ENCODE peak calls at places on chromosome 20, in five cellular contexts. One of them, this sample, is unnamed.

GRCh38 chr20:32201296-32201976 is 6.1 kb downstream of the PLAGL2 start:
- DNase-seq in H1: no peak
- DNase-seq in spleen: no peak
- DNase-seq in HCT116: no peak
- DNase-seq in GM12891: no peak
- DNase-seq in this sample: no peak

GRCh38 chr20:46261456-46262253 is 46.6 kb downstream of the CDH22 start:
- DNase-seq in H1: no peak
- DNase-seq in spleen: no peak
- DNase-seq in HCT116: no peak
- DNase-seq in GM12891: no peak
- DNase-seq in this sample: no peak

GRCh38 chr20:32539817-32540675 is 45.1 kb downstream of the NOL4L start:
- DNase-seq in H1: no peak
- DNase-seq in spleen: peak
- DNase-seq in HCT116: no peak
- DNase-seq in GM12891: no peak
- DNase-seq in this sample: no peak

GRCh38 chr20:62808211-62808865 is 3.7 kb downstream of the OGFR start:
- DNase-seq in H1: no peak
- DNase-seq in spleen: peak
- DNase-seq in HCT116: no peak
- DNase-seq in GM12891: peak
- DNase-seq in this sample: no peak

GRCh38 chr20:58039569-58040092 is 188.8 kb downstream of the ANKRD60 start:
- DNase-seq in H1: no peak
- DNase-seq in spleen: peak
- DNase-seq in HCT116: no peak
- DNase-seq in GM12891: no peak
- DNase-seq in this sample: no peak

GRCh38 chr20:21706345-21707195 is 1.1 kb downstream of the PAX1 start:
- DNase-seq in H1: no peak
- DNase-seq in spleen: peak
- DNase-seq in HCT116: no peak
- DNase-seq in GM12891: no peak
- DNase-seq in this sample: no peak

GRCh38 chr20:31570735-31571617 is 34.1 kb upstream of the ID1 start:
- DNase-seq in H1: no peak
- DNase-seq in spleen: peak
- DNase-seq in HCT116: no peak
- DNase-seq in GM12891: no peak
- DNase-seq in this sample: no peak

GRCh38 chr20:13105864-13106457 is 97.2 kb downstream of the SPTLC3 start:
- DNase-seq in H1: no peak
- DNase-seq in spleen: no peak
- DNase-seq in HCT116: peak
- DNase-seq in GM12891: no peak
- DNase-seq in this sample: no peak

GRCh38 chr20:52924411-52925271 is 47.5 kb upstream of the TSHZ2 start:
- DNase-seq in H1: no peak
- DNase-seq in spleen: no peak
- DNase-seq in HCT116: no peak
- DNase-seq in GM12891: no peak
- DNase-seq in this sample: no peak

GRCh38 chr20:59185809-59186208 is 22.2 kb downstream of the ZNF831 start:
- DNase-seq in H1: no peak
- DNase-seq in spleen: no peak
- DNase-seq in HCT116: no peak
- DNase-seq in GM12891: no peak
- DNase-seq in this sample: no peak

GRCh38 chr20:39538317-39538716 is 576.2 kb downstream of the DHX35 start:
- DNase-seq in H1: no peak
- DNase-seq in spleen: no peak
- DNase-seq in HCT116: no peak
- DNase-seq in GM12891: no peak
- DNase-seq in this sample: no peak

GRCh38 chr20:20138301-20139064 is 86.2 kb downstream of the CFAP61 start:
- DNase-seq in H1: no peak
- DNase-seq in spleen: no peak
- DNase-seq in HCT116: no peak
- DNase-seq in GM12891: no peak
- DNase-seq in this sample: no peak

DNA sequence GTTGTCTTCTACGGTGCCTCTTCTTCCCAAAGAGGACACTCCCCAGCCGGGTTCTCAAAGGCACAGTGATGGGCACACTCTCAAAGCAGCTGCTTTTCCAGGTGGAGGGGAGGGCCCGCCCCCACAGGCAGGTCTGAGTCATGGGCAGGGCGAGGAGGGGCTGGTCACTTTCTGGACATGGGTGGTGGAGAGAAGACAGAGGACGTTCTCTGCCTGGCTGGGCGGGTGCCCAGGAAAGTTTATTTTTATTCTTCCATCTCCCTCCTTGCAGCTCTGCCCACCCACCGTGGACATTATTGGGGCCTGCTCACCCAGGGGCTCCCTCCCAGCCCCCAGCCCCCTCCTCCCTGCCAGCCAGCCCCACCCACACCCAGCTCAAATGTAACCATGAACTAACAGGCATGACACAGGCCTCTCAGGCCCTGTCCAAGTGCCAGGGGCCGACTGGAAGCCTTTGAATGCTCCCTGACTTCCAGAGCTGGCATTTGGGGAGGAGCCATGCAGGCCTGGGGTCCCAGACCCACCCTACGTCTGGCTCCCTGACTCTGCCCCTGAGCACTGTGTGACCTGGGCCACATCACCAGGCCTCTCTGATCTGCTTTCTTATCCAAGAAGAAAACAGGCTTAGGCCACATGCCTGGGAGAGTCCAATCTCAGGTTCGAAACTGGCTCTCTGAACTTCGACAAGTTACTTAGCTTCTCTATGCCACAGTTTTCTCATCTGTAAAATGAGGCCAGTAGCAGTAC is 8.0 kb downstream of the TGM2 start:
- DNase-seq in H1: no peak
- DNase-seq in spleen: no peak
- DNase-seq in HCT116: no peak
- DNase-seq in GM12891: no peak
- DNase-seq in this sample: peak
- TF ChIP-seq POLR2AphosphoS5 in H1: no peak
- TF ChIP-seq POLR2AphosphoS5 in spleen: no peak
- TF ChIP-seq POLR2AphosphoS5 in HCT116: no peak
- TF ChIP-seq POLR2AphosphoS5 in GM12891: no peak
- TF ChIP-seq POLR2AphosphoS5 in this sample: peak

GRCh38 chr20:50648651-50649050 is 42.7 kb downstream of the RIPOR3 start:
- DNase-seq in H1: no peak
- DNase-seq in spleen: no peak
- DNase-seq in HCT116: no peak
- DNase-seq in GM12891: no peak
- DNase-seq in this sample: no peak

GRCh38 chr20:50651676-50652075 is 39.7 kb downstream of the RIPOR3 start:
- DNase-seq in H1: no peak
- DNase-seq in spleen: no peak
- DNase-seq in HCT116: no peak
- DNase-seq in GM12891: no peak
- DNase-seq in this sample: no peak

GRCh38 chr20:50652702-50653294 is 38.5 kb downstream of the RIPOR3 start:
- DNase-seq in H1: no peak
- DNase-seq in spleen: no peak
- DNase-seq in HCT116: no peak
- DNase-seq in GM12891: no peak
- DNase-seq in this sample: no peak

GRCh38 chr20:50646483-50646996 is 44.8 kb downstream of the RIPOR3 start:
- DNase-seq in H1: no peak
- DNase-seq in spleen: no peak
- DNase-seq in HCT116: no peak
- DNase-seq in GM12891: no peak
- DNase-seq in this sample: no peak

GRCh38 chr20:50649587-50649986 is 41.8 kb downstream of the RIPOR3 start:
- DNase-seq in H1: no peak
- DNase-seq in spleen: no peak
- DNase-seq in HCT116: no peak
- DNase-seq in GM12891: no peak
- DNase-seq in this sample: no peak
- TF ChIP-seq POLR2AphosphoS5 in H1: no peak
- TF ChIP-seq POLR2AphosphoS5 in spleen: no peak
- TF ChIP-seq POLR2AphosphoS5 in HCT116: no peak
- TF ChIP-seq POLR2AphosphoS5 in GM12891: no peak
- TF ChIP-seq POLR2AphosphoS5 in this sample: no peak

DNA sequence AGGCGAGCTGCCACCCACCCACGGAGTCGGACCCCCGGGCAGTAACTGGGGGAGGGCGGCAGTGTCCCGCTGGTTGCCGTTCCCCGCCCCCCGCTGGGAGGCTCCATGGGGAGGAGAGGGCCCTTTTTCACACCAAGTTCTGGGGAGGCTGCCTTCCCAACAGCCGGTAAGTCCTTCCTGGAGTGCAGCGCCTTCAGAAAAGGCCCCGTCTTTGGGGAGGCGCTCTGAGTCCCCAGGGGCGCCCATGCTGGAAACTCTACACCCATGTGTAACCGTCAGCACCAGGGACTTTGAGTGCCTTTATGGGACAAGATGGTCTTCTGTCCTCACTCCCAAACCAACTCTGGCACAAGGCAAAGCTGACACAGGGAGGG is 435 bp upstream of the SOX18 start:
- DNase-seq in H1: no peak
- DNase-seq in spleen: no peak
- DNase-seq in HCT116: no peak
- DNase-seq in GM12891: no peak
- DNase-seq in this sample: no peak
- TF ChIP-seq POLR2AphosphoS5 in H1: no peak
- TF ChIP-seq POLR2AphosphoS5 in spleen: no peak
- TF ChIP-seq POLR2AphosphoS5 in HCT116: no peak
- TF ChIP-seq POLR2AphosphoS5 in GM12891: no peak
- TF ChIP-seq POLR2AphosphoS5 in this sample: no peak

GRCh38 chr20:7399575-7399974 is 540.7 kb downstream of the HAO1 start:
- DNase-seq in H1: no peak
- DNase-seq in spleen: no peak
- DNase-seq in HCT116: no peak
- DNase-seq in GM12891: no peak
- DNase-seq in this sample: no peak

DNA sequence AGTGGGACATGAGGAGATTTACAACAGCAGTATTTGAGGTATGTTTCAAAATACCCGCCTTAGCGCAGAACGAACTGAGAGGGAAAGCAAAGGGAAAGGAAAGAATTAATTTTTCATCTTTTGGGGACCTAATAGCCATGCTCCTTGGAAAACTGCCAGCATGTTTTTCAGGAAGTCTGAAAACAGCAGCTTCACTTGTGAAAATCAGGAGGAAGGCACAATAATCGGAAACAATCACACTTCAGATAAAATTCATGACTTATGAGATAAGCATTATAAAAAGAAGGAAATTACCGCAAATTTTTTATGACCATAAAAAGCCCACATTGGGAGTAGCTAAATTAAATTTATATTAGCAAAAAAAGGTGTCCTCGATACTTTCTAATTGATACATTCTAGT is 541.1 kb downstream of the HAO1 start:
- DNase-seq in H1: no peak
- DNase-seq in spleen: no peak
- DNase-seq in HCT116: no peak
- DNase-seq in GM12891: no peak
- DNase-seq in this sample: no peak
- TF ChIP-seq POLR2AphosphoS5 in H1: no peak
- TF ChIP-seq POLR2AphosphoS5 in spleen: no peak
- TF ChIP-seq POLR2AphosphoS5 in HCT116: no peak
- TF ChIP-seq POLR2AphosphoS5 in GM12891: no peak
- TF ChIP-seq POLR2AphosphoS5 in this sample: no peak

GRCh38 chr20:10794765-10795164 is 121.0 kb upstream of the JAG1 start:
- DNase-seq in H1: no peak
- DNase-seq in spleen: no peak
- DNase-seq in HCT116: no peak
- DNase-seq in GM12891: no peak
- DNase-seq in this sample: no peak

GRCh38 chr20:10790013-10790412 is 116.2 kb upstream of the JAG1 start:
- DNase-seq in H1: no peak
- DNase-seq in spleen: no peak
- DNase-seq in HCT116: no peak
- DNase-seq in GM12891: no peak
- DNase-seq in this sample: no peak

GRCh38 chr20:10793741-10794140 is 119.9 kb upstream of the JAG1 start:
- DNase-seq in H1: no peak
- DNase-seq in spleen: no peak
- DNase-seq in HCT116: no peak
- DNase-seq in GM12891: no peak
- DNase-seq in this sample: peak

GRCh38 chr20:10789386-10789785 is 115.6 kb upstream of the JAG1 start:
- DNase-seq in H1: no peak
- DNase-seq in spleen: no peak
- DNase-seq in HCT116: peak
- DNase-seq in GM12891: no peak
- DNase-seq in this sample: no peak

GRCh38 chr20:10792291-10792690 is 118.5 kb upstream of the JAG1 start:
- DNase-seq in H1: no peak
- DNase-seq in spleen: no peak
- DNase-seq in HCT116: no peak
- DNase-seq in GM12891: no peak
- DNase-seq in this sample: no peak
- TF ChIP-seq POLR2AphosphoS5 in H1: no peak
- TF ChIP-seq POLR2AphosphoS5 in spleen: no peak
- TF ChIP-seq POLR2AphosphoS5 in HCT116: no peak
- TF ChIP-seq POLR2AphosphoS5 in GM12891: no peak
- TF ChIP-seq POLR2AphosphoS5 in this sample: no peak

DNA sequence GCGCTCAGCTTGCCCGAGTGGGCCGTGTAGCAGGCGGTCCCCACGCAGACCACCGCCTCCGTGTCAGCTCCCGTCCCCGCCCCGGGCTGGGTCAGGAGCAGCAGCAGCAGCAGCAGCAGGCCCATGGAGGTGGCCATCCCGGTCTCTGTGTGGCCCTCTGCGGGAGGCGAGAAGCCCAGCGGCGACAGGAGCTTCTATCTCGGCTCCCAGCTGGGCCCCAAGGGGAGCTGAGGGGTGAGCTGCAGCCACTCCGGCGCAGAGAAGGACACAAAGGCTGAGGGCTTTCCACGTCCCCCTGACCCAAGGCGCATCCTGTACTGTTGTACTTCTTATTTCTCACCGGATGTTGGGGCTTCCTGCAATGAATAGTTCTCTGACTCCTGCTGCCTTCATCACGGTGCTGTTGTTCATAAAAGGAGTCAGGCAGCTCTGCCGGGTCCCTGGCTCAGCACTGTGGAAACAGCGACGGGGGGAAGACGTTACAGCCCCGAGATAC is at the start of gene CD93:
- DNase-seq in H1: no peak
- DNase-seq in spleen: peak
- DNase-seq in HCT116: no peak
- DNase-seq in GM12891: peak
- DNase-seq in this sample: no peak
- TF ChIP-seq POLR2AphosphoS5 in H1: no peak
- TF ChIP-seq POLR2AphosphoS5 in spleen: peak
- TF ChIP-seq POLR2AphosphoS5 in HCT116: no peak
- TF ChIP-seq POLR2AphosphoS5 in GM12891: no peak
- TF ChIP-seq POLR2AphosphoS5 in this sample: no peak

GRCh38 chr20:64041040-64041780 is 5.2 kb downstream of the C20orf204 start:
- DNase-seq in H1: no peak
- DNase-seq in spleen: peak
- DNase-seq in HCT116: no peak
- DNase-seq in GM12891: no peak
- DNase-seq in this sample: no peak
- TF ChIP-seq POLR2AphosphoS5 in H1: no peak
- TF ChIP-seq POLR2AphosphoS5 in spleen: no peak
- TF ChIP-seq POLR2AphosphoS5 in HCT116: no peak
- TF ChIP-seq POLR2AphosphoS5 in GM12891: peak
- TF ChIP-seq POLR2AphosphoS5 in this sample: no peak

This sample was measured in prostate gland.